ENCODE peak calls at places on chromosomes 16 and 17, in eight cellular contexts. Z is stimulated activated naive CD8-positive, alpha-beta T cell treated with anti-CD3 and anti-CD28 coated beads, Interleukin-15, Interleukin-2, amounts not matched to agents 100 U/mL and 50 U/mL, for 24 hours; K is Ammon's horn; A is GM04504; U is right cardiac atrium; Y is tibial nerve; H is adrenal gland; E is Caki2. S is an unnamed sample.

GRCh38 chr16:87860553-87861299 is 8.6 kb downstream of the SLC7A5 start:
- DNase-seq in Z (no peak), K (no peak), A (peak), U (no peak), Y (no peak), H (peak), E (peak), S (peak)

GRCh38 chr17:49290690-49291326 is 60.2 kb upstream of the PHOSPHO1 start:
- DNase-seq in Z (peak), K (no peak), A (no peak), U (no peak), Y (peak), H (no peak), E (peak), S (peak)

GRCh38 chr17:8225813-8226535 is 15.6 kb upstream of the AURKB start:
- DNase-seq in Z (peak), K (peak), A (no peak), U (no peak), Y (peak), H (peak), E (no peak), S (no peak)

GRCh38 chr16:4500283-4500682 is 24.1 kb downstream of the HMOX2 start:
- DNase-seq in Z (no peak), K (peak), A (peak), U (no peak), Y (no peak), H (peak), E (peak), S (no peak)

GRCh38 chr17:218711-219110 is 37.3 kb upstream of the DOC2B start:
- DNase-seq in Z (no peak), K (no peak), A (no peak), U (peak), Y (no peak), H (peak), E (no peak), S (no peak)

GRCh38 chr17:43641416-43641815 is 20.3 kb downstream of the MEOX1 start:
- DNase-seq in Z (no peak), K (no peak), A (no peak), U (no peak), Y (no peak), H (no peak), E (no peak), S (no peak)

GRCh38 chr16:85428168-85428898 is 184.8 kb upstream of the GSE1 start:
- DNase-seq in Z (peak), K (no peak), A (no peak), U (peak), Y (no peak), H (no peak), E (no peak), S (peak)

GRCh38 chr17:9217151-9218067 is 196.1 kb downstream of the NTN1 start:
- DNase-seq in Z (no peak), K (no peak), A (peak), U (no peak), Y (no peak), H (peak), E (no peak), S (no peak)

GRCh38 chr17:39800540-39800939 is 62.8 kb downstream of the GRB7 start:
- DNase-seq in Z (peak), K (no peak), A (no peak), U (no peak), Y (no peak), H (no peak), E (no peak), S (no peak)

GRCh38 chr16:67664258-67664657 is 2.3 kb downstream of the ENKD1 start:
- DNase-seq in Z (no peak), K (no peak), A (no peak), U (no peak), Y (no peak), H (no peak), E (no peak), S (no peak)

GRCh38 chr17:80108321-80108971 is 7.1 kb downstream of the GAA start:
- DNase-seq in Z (no peak), K (no peak), A (no peak), U (no peak), Y (no peak), H (no peak), E (no peak), S (no peak)

GRCh38 chr17:493666-494065 is 141.1 kb upstream of the RPH3AL start:
- DNase-seq in Z (no peak), K (no peak), A (no peak), U (no peak), Y (no peak), H (no peak), E (no peak), S (no peak)

GRCh38 chr16:24844101-24845030 is 1.4 kb upstream of the SLC5A11 start:
- DNase-seq in Z (no peak), K (no peak), A (no peak), U (no peak), Y (no peak), H (no peak), E (peak), S (no peak)

GRCh38 chr16:84279871-84280270 is 14.8 kb upstream of the WFDC1 start:
- DNase-seq in Z (no peak), K (peak), A (no peak), U (no peak), Y (no peak), H (no peak), E (no peak), S (no peak)

GRCh38 chr17:61442878-61443474 is 9.2 kb upstream of the TBX4 start:
- DNase-seq in Z (no peak), K (no peak), A (no peak), U (no peak), Y (no peak), H (no peak), E (no peak), S (peak)

GRCh38 chr16:48602357-48603014 is 7.5 kb downstream of the N4BP1 start:
- DNase-seq in Z (no peak), K (no peak), A (no peak), U (no peak), Y (no peak), H (no peak), E (no peak), S (no peak)

GRCh38 chr17:2940352-2940751 is 123.1 kb downstream of the OR1D5 start:
- DNase-seq in Z (no peak), K (peak), A (no peak), U (peak), Y (no peak), H (no peak), E (no peak), S (peak)

GRCh38 chr17:27414271-27414670 is 42.0 kb upstream of the KSR1 start:
- DNase-seq in Z (no peak), K (no peak), A (no peak), U (no peak), Y (no peak), H (no peak), E (no peak), S (no peak)

GRCh38 chr16:46427340-46428107 is 193.7 kb downstream of the SHCBP1 start:
- DNase-seq in Z (no peak), K (no peak), A (no peak), U (peak), Y (no peak), H (no peak), E (no peak), S (no peak)

GRCh38 chr17:27499451-27500265 is 43.4 kb downstream of the KSR1 start:
- DNase-seq in Z (no peak), K (peak), A (no peak), U (no peak), Y (no peak), H (no peak), E (no peak), S (no peak)

GRCh38 chr17:81553616-81554181 is 1.5 kb upstream of the FAAP100 start:
- DNase-seq in Z (no peak), K (no peak), A (peak), U (peak), Y (peak), H (peak), E (peak), S (no peak)

GRCh38 chr17:11026903-11027302 is 189.0 kb upstream of the PIRT start:
- DNase-seq in Z (no peak), K (no peak), A (no peak), U (no peak), Y (no peak), H (no peak), E (no peak), S (no peak)

GRCh38 chr17:78935419-78936323 is 10.5 kb upstream of the TIMP2 start:
- DNase-seq in Z (no peak), K (no peak), A (peak), U (peak), Y (peak), H (peak), E (no peak), S (peak)

GRCh38 chr16:51433597-51433996 is 282.5 kb upstream of the SALL1 start:
- DNase-seq in Z (no peak), K (peak), A (no peak), U (no peak), Y (no peak), H (no peak), E (no peak), S (no peak)

GRCh38 chr17:79374087-79374486 is 236.8 kb downstream of the RBFOX3 start:
- DNase-seq in Z (no peak), K (no peak), A (no peak), U (no peak), Y (no peak), H (no peak), E (no peak), S (no peak)

GRCh38 chr16:27366687-27367462 is 35.1 kb upstream of the IL21R start:
- DNase-seq in Z (peak), K (no peak), A (no peak), U (peak), Y (no peak), H (no peak), E (no peak), S (no peak)

GRCh38 chr16:65355706-65356105 is 233.8 kb upstream of the CDH11 start:
- DNase-seq in Z (no peak), K (no peak), A (no peak), U (no peak), Y (no peak), H (no peak), E (no peak), S (no peak)

GRCh38 chr17:82915697-82916027 is 75.8 kb upstream of the ZNF750 start:
- DNase-seq in Z (no peak), K (no peak), A (no peak), U (no peak), Y (no peak), H (no peak), E (no peak), S (no peak)

GRCh38 chr16:48605518-48606110 is 4.4 kb downstream of the N4BP1 start:
- DNase-seq in Z (no peak), K (no peak), A (no peak), U (no peak), Y (no peak), H (no peak), E (no peak), S (no peak)

GRCh38 chr17:41516828-41517283 is 1.8 kb downstream of the KRT15 start:
- DNase-seq in Z (no peak), K (no peak), A (no peak), U (no peak), Y (no peak), H (no peak), E (no peak), S (no peak)

GRCh38 chr17:4590981-4591453 is 6.7 kb downstream of the SMTNL2 start:
- DNase-seq in Z (no peak), K (no peak), A (no peak), U (peak), Y (no peak), H (no peak), E (no peak), S (no peak)

GRCh38 chr16:83969771-83970429 is 1.9 kb downstream of the NECAB2 start:
- DNase-seq in Z (no peak), K (no peak), A (no peak), U (no peak), Y (no peak), H (no peak), E (no peak), S (no peak)

GRCh38 chr16:30548392-30549255 is 9.6 kb downstream of the ZNF764 start:
- DNase-seq in Z (no peak), K (no peak), A (no peak), U (no peak), Y (no peak), H (no peak), E (no peak), S (no peak)

GRCh38 chr16:85569615-85570212 is 43.4 kb upstream of the GSE1 start:
- DNase-seq in Z (peak), K (no peak), A (peak), U (no peak), Y (no peak), H (no peak), E (no peak), S (no peak)

GRCh38 chr16:27498916-27499658 is 50.6 kb downstream of the GTF3C1 start:
- DNase-seq in Z (no peak), K (no peak), A (no peak), U (peak), Y (no peak), H (no peak), E (no peak), S (no peak)